ENCODE peak calls at places on chromosome 20, in seven cellular contexts. T, S, Z, J, F, Y and R are unnamed samples.

GRCh38 chr20:44079291-44079690 is 107.7 kb downstream of the JPH2 start:
- DNase-seq in S (no peak), J (no peak), F (no peak), Y (no peak), Z (no peak), T (no peak), R (no peak)

GRCh38 chr20:23091741-23092408 is 5.8 kb upstream of the CD93 start:
- DNase-seq in S (no peak), F (no peak), Z (peak), Y (no peak), J (no peak), T (no peak), R (no peak)

GRCh38 chr20:39092733-39093410 is 130.7 kb downstream of the DHX35 start:
- DNase-seq in F (no peak), T (no peak), S (no peak), Z (no peak), Y (no peak), J (no peak), R (no peak)

GRCh38 chr20:32448306-32449056 is 90.3 kb downstream of the ASXL1 start:
- DNase-seq in F (no peak), Y (no peak), S (no peak), J (no peak), Z (no peak), T (no peak), R (no peak)

GRCh38 chr20:50625986-50626677 is 65.2 kb downstream of the RIPOR3 start:
- DNase-seq in Z (peak), T (peak), F (peak), Y (peak), J (no peak), S (no peak), R (no peak)

GRCh38 chr20:64212750-64213149 is 42.8 kb upstream of the PCMTD2 start:
- DNase-seq in J (no peak), Y (no peak), Z (no peak), F (no peak), T (no peak), S (no peak), R (no peak)

GRCh38 chr20:967796-968742 is 34.0 kb downstream of the RSPO4 start:
- DNase-seq in Z (peak), S (peak), Y (peak), T (peak), J (no peak), F (peak), R (no peak)

GRCh38 chr20:31274441-31274840 is 17.0 kb downstream of the DEFB115 start:
- DNase-seq in T (no peak), F (no peak), J (no peak), Z (no peak), Y (no peak), S (no peak), R (no peak)

GRCh38 chr20:24559114-24559513 is 89.7 kb downstream of the SYNDIG1 start:
- DNase-seq in T (no peak), Z (no peak), F (no peak), J (no peak), S (no peak), Y (no peak), R (no peak)

GRCh38 chr20:24565952-24566351 is 96.5 kb downstream of the SYNDIG1 start:
- DNase-seq in S (no peak), J (no peak), Z (no peak), T (no peak), F (no peak), Y (no peak), R (no peak)

GRCh38 chr20:24566656-24567055 is 97.2 kb downstream of the SYNDIG1 start:
- DNase-seq in F (no peak), J (no peak), Y (no peak), Z (no peak), T (no peak), S (no peak), R (no peak)

GRCh38 chr20:24560571-24561485 is 91.4 kb downstream of the SYNDIG1 start:
- DNase-seq in Y (no peak), S (no peak), F (no peak), Z (no peak), T (no peak), J (no peak), R (no peak)
- TF ChIP-seq SIN3A in Y (no peak), S (no peak), F (no peak), Z (no peak), T (no peak), J (no peak), R (no peak)

DNA sequence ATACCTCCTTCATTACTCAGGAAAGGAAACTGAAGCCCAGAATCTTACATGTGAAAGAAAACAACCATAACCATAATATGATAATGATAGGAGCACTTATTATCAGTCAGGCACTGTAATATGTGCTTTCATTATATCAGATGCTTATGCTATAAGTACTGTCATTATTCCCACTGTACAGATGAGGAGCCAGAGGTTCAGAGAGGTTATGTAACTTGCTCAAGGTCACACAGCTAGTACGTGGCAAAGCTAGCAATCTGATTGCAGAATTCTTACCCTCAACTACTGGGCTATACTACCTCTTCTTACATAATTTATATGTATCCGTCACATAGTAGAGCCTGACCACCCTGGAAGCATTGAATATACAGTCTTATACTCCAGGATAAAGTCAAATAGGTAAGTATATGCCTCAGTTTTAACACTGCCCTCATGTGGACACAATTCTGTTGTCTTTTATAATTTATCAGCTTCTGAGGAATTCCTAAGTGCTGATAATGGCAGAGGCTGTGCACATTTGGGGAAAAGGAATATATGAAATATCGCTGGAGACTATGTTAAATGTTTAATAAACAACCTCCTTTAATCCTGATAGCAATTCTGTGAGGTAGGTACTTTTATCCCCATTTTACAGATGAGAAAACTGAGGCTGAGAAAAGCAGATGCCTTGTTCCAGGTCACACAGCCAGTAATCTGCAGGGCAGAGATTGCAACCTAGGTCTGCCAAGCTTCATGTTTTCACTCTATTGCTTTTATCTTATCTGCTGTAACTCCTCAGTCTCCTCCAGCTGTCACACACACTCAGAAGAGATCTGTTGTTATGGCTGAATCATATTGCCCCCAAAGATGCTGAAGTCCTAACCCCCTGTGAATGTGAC is 13.4 kb downstream of the BCAS1 start:
- DNase-seq in F (no peak), J (no peak), S (no peak), T (no peak), Z (no peak), Y (no peak), R (no peak)
- H3K4me3 ChIP-seq in F (no peak), J (no peak), S (no peak), T (no peak), Z (no peak), Y (no peak), R (no peak)

DNA sequence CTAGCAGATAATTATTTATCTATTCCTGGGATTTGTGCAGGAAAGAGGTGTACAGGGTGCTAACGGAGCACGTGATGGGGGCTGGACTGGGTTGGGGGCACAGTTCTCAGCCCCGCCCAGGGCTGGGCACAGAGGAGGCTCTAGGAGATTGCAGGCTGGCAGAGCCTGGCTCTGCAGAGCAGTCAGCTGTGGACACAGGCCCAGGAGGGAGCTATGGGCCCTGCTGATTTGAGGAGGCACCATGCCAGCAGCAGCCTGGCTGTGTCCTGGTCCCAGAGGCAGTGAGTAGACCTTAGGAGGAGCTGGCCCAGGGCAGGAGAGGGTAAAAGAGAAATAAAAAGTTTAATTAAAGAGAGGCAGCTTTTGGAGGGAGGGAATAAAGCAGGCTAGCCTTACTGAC is 19.3 kb downstream of the MAFB start:
- DNase-seq in F (no peak), J (no peak), Z (no peak), S (no peak), Y (peak), T (no peak), R (no peak)
- TF ChIP-seq SIN3A in F (no peak), J (no peak), Z (no peak), S (no peak), Y (no peak), T (no peak), R (no peak)

DNA sequence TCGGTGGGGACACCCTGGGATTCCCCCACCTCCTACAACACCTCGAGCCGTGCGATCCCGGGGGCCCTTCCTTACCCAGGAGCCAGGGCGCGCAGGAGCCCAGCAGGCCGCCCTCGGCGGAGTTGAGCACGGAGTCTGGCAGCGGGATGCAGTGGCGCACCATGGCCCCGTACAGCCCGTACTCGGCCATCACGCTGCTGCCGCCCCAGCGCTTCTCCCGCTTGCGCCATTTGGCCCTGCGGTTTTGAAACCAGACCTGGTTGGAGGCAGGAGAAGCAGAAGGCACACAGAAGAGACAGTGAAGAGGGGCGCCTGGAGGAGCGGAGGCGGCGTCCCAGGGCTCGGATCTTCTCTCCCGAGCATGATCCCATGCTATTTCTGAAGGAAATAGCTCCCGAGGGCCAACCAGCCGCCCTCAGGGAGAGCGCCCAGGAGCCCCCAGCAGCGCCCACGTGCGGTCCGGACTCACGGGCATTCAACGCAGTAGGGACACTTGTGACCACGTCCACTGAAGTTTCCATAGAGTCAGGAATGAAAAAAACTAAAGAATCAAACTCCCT is 4.3 kb downstream of the VSX1 start:
- DNase-seq in S (no peak), J (no peak), F (peak), Z (no peak), T (no peak), Y (peak), R (no peak)
- H3K4me3 ChIP-seq in S (peak), J (peak), F (peak), Z (no peak), T (no peak), Y (peak), R (no peak)